ENCODE peak calls at places on chromosomes 7 and 10, in seven cellular contexts. N is IMR-90, A is mesendoderm, U is H1, H is trophoblast cell, C is neuronal stem cell, Q is mesenchymal stem cell. P is an unnamed sample.

GRCh38 chr10:131690805-131691239 is 210.0 kb upstream of the PPP2R2D start:
- DNase-seq in H (no peak), Q (no peak), U (no peak), C (no peak), N (no peak), A (no peak), P (no peak)

GRCh38 chr10:110737886-110738634 is 93.9 kb downstream of the RBM20 start:
- DNase-seq in A (no peak), U (no peak), Q (peak), N (peak), C (no peak), H (no peak), P (no peak)

GRCh38 chr7:47428052-47428779 is 153.7 kb downstream of the TNS3 start:
- DNase-seq in A (no peak), Q (no peak), H (no peak), U (no peak), C (peak), N (no peak), P (no peak)

GRCh38 chr10:17026686-17027485 is 102.7 kb downstream of the CUBN start:
- DNase-seq in H (peak), A (no peak), U (no peak), C (no peak), N (peak), Q (peak), P (no peak)

GRCh38 chr7:127909424-127910152 is 121.6 kb downstream of the LRRC4 start:
- DNase-seq in C (no peak), Q (no peak), A (no peak), H (no peak), U (no peak), N (no peak), P (no peak)

GRCh38 chr10:14225374-14225773 is 105.3 kb downstream of the FRMD4A start:
- DNase-seq in H (no peak), A (no peak), C (no peak), U (no peak), Q (no peak), N (no peak), P (no peak)

GRCh38 chr7:93147358-93147757 is 827 bp downstream of the SAMD9L start:
- DNase-seq in N (peak), H (no peak), U (no peak), A (no peak), C (no peak), Q (peak), P (no peak)

GRCh38 chr7:111192614-111193053 is 101.7 kb downstream of the LRRN3 start:
- DNase-seq in C (no peak), U (no peak), H (no peak), Q (no peak), A (no peak), N (no peak), P (no peak)

GRCh38 chr10:101816913-101817541 is 1.2 kb downstream of the OGA start:
- DNase-seq in A (no peak), N (no peak), C (no peak), Q (peak), U (peak), H (no peak), P (no peak)

GRCh38 chr10:106327747-106328146 is 836.8 kb downstream of the SORCS1 start:
- DNase-seq in N (no peak), A (no peak), H (no peak), C (no peak), U (no peak), Q (no peak), P (no peak)

GRCh38 chr10:78605800-78606350 is 462.9 kb upstream of the ZMIZ1 start:
- DNase-seq in Q (no peak), A (no peak), H (peak), C (no peak), N (no peak), U (no peak), P (peak)

GRCh38 chr7:30032310-30033125 is 4.3 kb downstream of the PLEKHA8 start:
- DNase-seq in H (peak), U (no peak), Q (peak), N (peak), C (no peak), A (no peak), P (no peak)

GRCh38 chr10:120369831-120370230 is 87.2 kb upstream of the PLPP4 start:
- DNase-seq in Q (no peak), C (no peak), H (no peak), N (no peak), A (no peak), U (no peak), P (no peak)

GRCh38 chr10:100184426-100185219 is 1.2 kb downstream of the ERLIN1 start:
- DNase-seq in A (peak), Q (peak), N (peak), H (no peak), U (no peak), C (no peak), P (no peak)

GRCh38 chr7:32879460-32879859 is 12.1 kb downstream of the KBTBD2 start:
- DNase-seq in A (no peak), Q (peak), U (no peak), N (no peak), C (no peak), H (no peak), P (no peak)

GRCh38 chr7:2487586-2488271 is 11.5 kb upstream of the GRIFIN start:
- DNase-seq in C (no peak), N (no peak), U (no peak), A (no peak), H (no peak), Q (no peak), P (no peak)

GRCh38 chr10:86941991-86942421 is 15.4 kb downstream of the MMRN2 start:
- DNase-seq in N (no peak), H (no peak), A (no peak), Q (no peak), C (no peak), U (no peak), P (peak)

GRCh38 chr7:21128418-21128817 is 299.5 kb upstream of the SP4 start:
- DNase-seq in C (no peak), Q (no peak), A (no peak), N (no peak), U (no peak), H (no peak), P (no peak)

GRCh38 chr10:83647519-83647918 is 491.8 kb upstream of the GHITM start:
- DNase-seq in H (no peak), A (no peak), U (no peak), N (no peak), Q (no peak), C (no peak), P (no peak)

GRCh38 chr10:127872871-127873600 is 19.7 kb downstream of the CLRN3 start:
- DNase-seq in Q (peak), N (no peak), H (no peak), U (peak), C (no peak), A (no peak), P (no peak)

GRCh38 chr10:124626759-124627380 is 117.3 kb downstream of the FAM53B start:
- DNase-seq in H (no peak), C (no peak), U (no peak), Q (no peak), A (no peak), N (no peak), P (no peak)

GRCh38 chr7:4747746-4748145 is 27.7 kb upstream of the AP5Z1 start:
- DNase-seq in H (no peak), N (no peak), Q (no peak), A (no peak), C (no peak), U (no peak), P (no peak)

GRCh38 chr7:6409991-6410693 is 37.6 kb downstream of the DAGLB start:
- DNase-seq in C (no peak), N (no peak), Q (no peak), U (no peak), A (no peak), H (no peak), P (no peak)

GRCh38 chr10:132546567-132547420 is 9.2 kb downstream of the INPP5A start:
- DNase-seq in Q (no peak), H (no peak), U (no peak), C (no peak), N (no peak), A (no peak), P (no peak)

GRCh38 chr7:136923111-136923510 is 54.7 kb downstream of the CHRM2 start:
- DNase-seq in H (no peak), Q (peak), N (peak), A (no peak), U (no peak), C (no peak), P (no peak)

GRCh38 chr10:85420501-85421191 is 945.9 kb downstream of the GRID1 start:
- DNase-seq in H (no peak), U (peak), A (peak), C (peak), N (no peak), Q (peak), P (peak)

GRCh38 chr10:43056568-43057011 is 20.3 kb upstream of the RET start:
- DNase-seq in U (no peak), H (no peak), Q (no peak), C (no peak), A (no peak), N (no peak), P (no peak)

GRCh38 chr10:58697691-58698090 is 185.0 kb downstream of the BICC1 start:
- DNase-seq in A (peak), H (no peak), U (no peak), C (no peak), N (no peak), Q (no peak), P (no peak)

GRCh38 chr7:44108768-44109750 is 4.9 kb downstream of the AEBP1 start:
- DNase-seq in U (no peak), Q (no peak), A (no peak), N (no peak), C (no peak), H (no peak), P (no peak)

GRCh38 chr10:24331457-24331856 is 122.5 kb downstream of the KIAA1217 start:
- DNase-seq in Q (no peak), N (peak), H (peak), U (peak), A (peak), C (no peak), P (no peak)

GRCh38 chr7:120444650-120445049 is 171.7 kb downstream of the KCND2 start:
- DNase-seq in N (no peak), U (no peak), C (no peak), Q (no peak), H (no peak), A (no peak), P (no peak)

GRCh38 chr10:88865281-88865876 is 13.7 kb upstream of the ANKRD22 start:
- DNase-seq in N (no peak), Q (peak), A (no peak), H (no peak), U (no peak), C (no peak), P (no peak)

GRCh38 chr10:594584-595270 is 94.7 kb downstream of the DIP2C start:
- DNase-seq in Q (no peak), N (no peak), A (no peak), U (no peak), C (no peak), H (no peak), P (no peak)

GRCh38 chr10:102633282-102633681 is 11.0 kb upstream of the TRIM8 start:
- DNase-seq in U (no peak), N (peak), A (no peak), H (no peak), Q (peak), C (no peak), P (no peak)

GRCh38 chr10:20834825-20835224 is 62.3 kb downstream of the NEBL start:
- DNase-seq in C (no peak), Q (no peak), A (no peak), U (no peak), H (no peak), N (no peak), P (no peak)

DNA sequence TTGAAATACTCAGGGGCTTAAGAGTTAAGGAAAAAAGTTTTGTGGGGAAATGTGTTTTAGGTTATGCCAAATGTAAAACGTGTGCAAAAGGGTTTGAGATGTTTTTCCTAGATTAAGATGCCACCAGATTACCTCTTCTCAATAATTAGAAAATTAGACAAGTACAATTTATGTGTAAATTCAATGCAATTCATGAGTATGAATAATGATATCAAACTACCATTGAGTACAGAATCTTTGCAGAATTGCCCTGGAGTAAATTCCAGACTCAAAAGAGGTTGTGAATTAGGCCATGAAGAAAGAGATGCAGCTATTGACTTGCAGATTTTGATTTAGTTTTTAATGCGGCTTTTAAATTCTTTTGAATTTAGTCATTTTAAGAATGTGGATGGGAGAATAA is 159.4 kb upstream of the INHBA start:
- DNase-seq in U (no peak), N (no peak), C (no peak), Q (no peak), H (no peak), A (no peak), P (no peak)
- H3K4ac ChIP-seq in U (no peak), N (no peak), C (no peak), Q (no peak), H (no peak), A (no peak), P (no peak)

GRCh38 chr7:90213521-90213920 is 2.0 kb downstream of the STEAP2 start:
- DNase-seq in U (no peak), Q (no peak), A (no peak), H (no peak), C (no peak), N (no peak), P (no peak)

GRCh38 chr7:90210925-90211324 is 615 bp upstream of the STEAP2 start:
- DNase-seq in A (no peak), N (no peak), C (no peak), H (no peak), U (peak), Q (no peak), P (no peak)

GRCh38 chr7:90210475-90210874 is 1.1 kb upstream of the STEAP2 start:
- DNase-seq in H (no peak), A (no peak), U (no peak), N (no peak), Q (no peak), C (no peak), P (no peak)

GRCh38 chr7:90211391-90212148 is at the start of gene STEAP2:
- DNase-seq in C (peak), H (peak), N (peak), U (peak), Q (peak), A (peak), P (peak)

DNA sequence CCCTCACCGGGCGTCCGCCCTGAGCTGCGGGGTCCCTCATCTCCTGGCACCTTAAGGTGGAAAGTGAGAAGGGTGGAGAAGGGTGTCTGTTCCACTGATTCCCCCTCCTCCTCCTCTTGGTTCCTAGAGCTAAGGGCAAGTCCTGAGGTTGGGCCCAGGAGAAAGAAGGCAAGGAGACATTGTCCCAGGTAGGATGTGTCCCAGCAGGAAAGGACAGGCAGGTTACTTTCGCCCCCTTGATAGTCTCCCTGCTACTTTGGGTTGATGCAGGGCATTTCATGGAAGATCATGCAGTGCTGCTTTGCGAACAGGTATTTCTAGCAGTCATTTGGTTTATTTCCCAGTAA is 582 bp downstream of the STEAP2 start:
- DNase-seq in Q (peak), A (peak), N (no peak), C (no peak), U (no peak), H (no peak), P (no peak)
- H3K4me2 ChIP-seq in Q (peak), A (peak), N (peak), C (peak), U (peak), H (peak), P (peak)

GRCh38 chr10:71908998-71909397 is 55.2 kb upstream of the CHST3 start:
- DNase-seq in Q (no peak), H (no peak), N (no peak), U (no peak), A (no peak), C (no peak), P (no peak)
- H3K9ac ChIP-seq in Q (no peak), H (no peak), N (no peak), U (no peak), A (no peak), C (no peak), P (no peak)

GRCh38 chr7:50970092-50970491 is 187.4 kb upstream of the GRB10 start:
- DNase-seq in N (no peak), H (no peak), A (peak), C (no peak), Q (no peak), U (no peak), P (peak)
- H3K4ac ChIP-seq in N (no peak), H (no peak), A (no peak), C (no peak), Q (no peak), U (no peak), P (no peak)

GRCh38 chr10:5945561-5946418 is 31.6 kb downstream of the IL15RA start:
- DNase-seq in H (no peak), N (peak), Q (peak), A (peak), C (no peak), U (no peak), P (no peak)
- H3K4me2 ChIP-seq in H (peak), N (peak), Q (no peak), A (no peak), C (no peak), U (no peak), P (no peak)

P was measured in H9.